ENCODE peak calls at places on chromosomes 1 and 21, in five cellular contexts. L, D, Y, R and T are unnamed samples.

GRCh38 chr1:33348194-33348593 is 27.3 kb upstream of the A3GALT2 start:
- DNase-seq in L (peak; percentile 42), D (no peak), Y (no peak), R (peak; percentile 43), T (no peak)

GRCh38 chr1:20174937-20175666 is 10.8 kb upstream of the UBXN10 start:
- DNase-seq in L (no peak), D (no peak), Y (no peak), R (no peak), T (peak; percentile 22)

GRCh38 chr1:63827411-63828321 is 53.8 kb downstream of the ROR1 start:
- DNase-seq in L (peak; percentile 35), D (no peak), Y (no peak), R (no peak), T (no peak)

GRCh38 chr1:89719502-89720306 is 86.8 kb downstream of the LRRC8C start:
- DNase-seq in L (no peak), D (no peak), Y (no peak), R (no peak), T (no peak)

GRCh38 chr1:12456979-12457378 is 161.0 kb downstream of the DHRS3 start:
- DNase-seq in L (peak; percentile 63), D (no peak), Y (no peak), R (no peak), T (no peak)

GRCh38 chr1:101613549-101613948 is 376.7 kb downstream of the S1PR1 start:
- DNase-seq in L (peak; percentile 50), D (no peak), Y (no peak), R (no peak), T (no peak)

GRCh38 chr1:173823776-173824314 is 628 bp upstream of the DARS2 start:
- DNase-seq in L (no peak), D (no peak), Y (no peak), R (no peak), T (no peak)

GRCh38 chr21:15170614-15171013 is 105.8 kb upstream of the NRIP1 start:
- DNase-seq in L (no peak), D (no peak), Y (no peak), R (no peak), T (no peak)

GRCh38 chr1:27601771-27602509 is 2.0 kb downstream of the AHDC1 start:
- DNase-seq in L (peak; percentile 26), D (no peak), Y (peak; percentile 84), R (peak; percentile 57), T (peak; percentile 74)

GRCh38 chr1:99139876-99140275 is 124.4 kb upstream of the PLPPR4 start:
- DNase-seq in L (no peak), D (no peak), Y (no peak), R (no peak), T (no peak)

GRCh38 chr1:161222175-161223019 is 1.0 kb downstream of the APOA2 start:
- DNase-seq in L (no peak), D (no peak), Y (no peak), R (no peak), T (no peak)

GRCh38 chr1:183699643-183700160 is 46.6 kb upstream of the APOBEC4 start:
- DNase-seq in L (no peak), D (no peak), Y (no peak), R (peak; percentile 30), T (peak; percentile 28)

GRCh38 chr1:198655464-198656121 is 16.8 kb downstream of the PTPRC start:
- DNase-seq in L (no peak), D (no peak), Y (no peak), R (no peak), T (no peak)